ENCODE peak calls at places on chromosomes 3 and 15, in five cellular contexts. I, M, S, G and Q are unnamed samples.
A peak's percentile ranks its signal among the peaks of the same experiment; 100 is the strongest.

GRCh38 chr15:31499953-31500808 is 173.5 kb downstream of the KLF13 start:
- DNase-seq in S (no peak), I (no peak), G (no peak), M (no peak), Q (no peak)

GRCh38 chr15:67531379-67532059 is 10.6 kb downstream of the C15orf61 start:
- DNase-seq in I (no peak), M (no peak), S (peak; percentile 66), G (peak; percentile 18), Q (no peak)

GRCh38 chr3:177195242-177195940 is 1.9 kb downstream of the TBL1XR1 start:
- DNase-seq in S (peak; percentile 62), G (peak; percentile 80), I (no peak), M (no peak), Q (no peak)

GRCh38 chr3:50490438-50490970 is 12.9 kb downstream of the CACNA2D2 start:
- DNase-seq in I (no peak), G (no peak), S (no peak), M (no peak), Q (no peak)

GRCh38 chr3:50264389-50264963 is 4.5 kb upstream of the SEMA3B start:
- DNase-seq in M (peak; percentile 93), I (peak; percentile 82), S (peak; percentile 97), G (peak; percentile 92), Q (peak; percentile 86)

GRCh38 chr3:75171632-75172230 is 492.4 kb upstream of the FRG2C start:
- DNase-seq in M (no peak), G (peak; percentile 49), I (no peak), S (peak; percentile 2), Q (no peak)

GRCh38 chr15:52788099-52788986 is 1.8 kb downstream of the ONECUT1 start:
- DNase-seq in S (no peak), M (no peak), I (no peak), G (no peak), Q (no peak)

GRCh38 chr15:33064878-33065277 is 129.6 kb downstream of the FMN1 start:
- DNase-seq in S (peak; percentile 84), G (peak; percentile 77), M (no peak), I (no peak), Q (no peak)

DNA sequence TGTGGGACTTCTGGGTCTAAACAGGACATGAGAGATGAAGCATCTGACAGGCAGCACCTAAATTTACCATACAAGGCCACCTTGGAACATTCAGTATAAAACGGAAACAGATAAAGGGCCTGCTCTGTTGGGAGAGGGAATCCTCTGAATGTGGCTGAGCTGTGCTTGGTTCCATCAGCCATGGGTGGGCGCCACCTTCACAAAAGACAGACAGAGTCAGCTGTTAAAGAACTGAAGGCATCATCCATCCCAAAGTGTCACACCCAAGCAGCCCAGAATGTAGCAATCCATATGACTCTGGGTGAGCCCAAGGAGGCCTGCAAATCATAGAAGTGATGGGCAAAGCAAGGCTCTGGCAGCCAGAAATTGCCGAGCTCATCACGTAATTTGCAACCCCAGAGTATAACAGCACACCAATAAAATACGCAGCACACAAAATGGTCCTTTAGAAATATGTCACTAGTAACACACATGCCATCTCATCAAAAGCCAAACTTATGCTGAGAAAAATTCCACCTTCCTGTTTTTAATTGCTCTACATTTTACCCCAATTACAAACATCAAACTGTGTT is 24.8 kb upstream of the RBP1 start:
- DNase-seq in I (no peak), G (peak; percentile 62), S (no peak), M (no peak), Q (no peak)
- TF ChIP-seq CTCF in I (peak; percentile 10), G (peak; percentile 82), S (peak; percentile 41), M (no peak), Q (peak; percentile 31)

GRCh38 chr3:107242579-107242978 is 134.7 kb upstream of the CCDC54 start:
- DNase-seq in S (no peak), I (no peak), G (no peak), M (no peak), Q (no peak)

GRCh38 chr3:107238787-107239186 is 138.5 kb upstream of the CCDC54 start:
- DNase-seq in G (no peak), M (no peak), I (no peak), S (no peak), Q (no peak)

GRCh38 chr3:107239703-107240102 is 137.5 kb upstream of the CCDC54 start:
- DNase-seq in I (no peak), M (no peak), S (no peak), G (no peak), Q (no peak)

GRCh38 chr3:107240183-107241091 is 136.8 kb upstream of the CCDC54 start:
- DNase-seq in G (peak; percentile 83), S (peak; percentile 69), M (peak; percentile 86), I (peak; percentile 73), Q (peak; percentile 84)

DNA sequence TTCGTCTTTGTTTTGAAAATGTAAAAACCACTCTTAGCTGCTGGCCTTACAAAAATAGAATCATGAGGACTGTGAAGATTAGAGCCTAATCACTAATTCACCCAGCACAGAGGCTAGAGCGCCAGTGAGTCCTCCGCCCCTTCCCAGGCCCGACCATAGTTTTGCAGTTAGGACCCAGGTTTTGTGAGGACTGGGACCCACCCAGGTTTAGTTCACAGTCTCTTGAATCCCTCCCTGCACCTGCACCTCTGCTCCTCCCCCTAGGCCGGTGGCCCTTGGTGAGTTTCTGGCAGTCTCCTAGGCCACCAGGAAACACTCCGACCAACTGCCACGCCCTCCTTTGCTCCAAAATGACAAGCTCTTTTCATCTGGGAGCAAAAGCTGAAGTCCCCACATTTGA is 136.0 kb upstream of the CCDC54 start:
- DNase-seq in M (peak; percentile 65), I (no peak), S (peak; percentile 21), G (peak; percentile 30), Q (peak; percentile 47)
- H3K4me3 ChIP-seq in M (peak overlapping the region; percentile 91), I (peak overlapping the region; percentile 83), S (peak overlapping the region; percentile 91), G (peak overlapping the region; percentile 87), Q (peak overlapping the region; percentile 79)

GRCh38 chr15:40803076-40803475 is 3.8 kb upstream of the ZFYVE19 start:
- DNase-seq in M (no peak), G (no peak), S (no peak), I (no peak), Q (no peak)

GRCh38 chr15:40806672-40807027 is 239 bp upstream of the ZFYVE19 start:
- DNase-seq in M (no peak), G (no peak), S (no peak), I (no peak), Q (no peak)

GRCh38 chr15:40807028-40807887 is at the start of the genes DNAJC17 and ZFYVE19:
- DNase-seq in G (peak; percentile 99), S (peak; percentile 97), M (peak; percentile 98), I (peak; percentile 99), Q (peak; percentile 95)

GRCh38 chr15:40807888-40808194 is 568 bp upstream of the DNAJC17 start:
- DNase-seq in I (no peak), S (no peak), M (no peak), G (no peak), Q (no peak)

GRCh38 chr15:40803688-40804087 is 3.2 kb upstream of the ZFYVE19 start:
- DNase-seq in S (no peak), I (no peak), M (no peak), G (no peak), Q (no peak)
- TF ChIP-seq CTCF in S (no peak), I (no peak), M (no peak), G (no peak), Q (no peak)

GRCh38 chr3:194100856-194101390 is 35.0 kb upstream of the HES1 start:
- DNase-seq in I (no peak), S (no peak), M (no peak), G (no peak), Q (no peak)
- H3K4me3 ChIP-seq in I (no peak overlapping the region), S (no peak overlapping the region), M (no peak overlapping the region), G (no peak overlapping the region), Q (no peak overlapping the region)

GRCh38 chr15:92268900-92269299 is 124.8 kb upstream of the ST8SIA2 start:
- DNase-seq in G (no peak), I (no peak), S (no peak), M (no peak), Q (no peak)

GRCh38 chr15:92271179-92271578 is 122.5 kb upstream of the ST8SIA2 start:
- DNase-seq in M (no peak), I (no peak), G (no peak), S (no peak), Q (no peak)

GRCh38 chr15:92273732-92274131 is 119.9 kb upstream of the ST8SIA2 start:
- DNase-seq in M (no peak), S (no peak), G (no peak), I (no peak), Q (no peak)

GRCh38 chr15:92273286-92273685 is 120.4 kb upstream of the ST8SIA2 start:
- DNase-seq in S (no peak), I (no peak), M (no peak), G (no peak), Q (no peak)

DNA sequence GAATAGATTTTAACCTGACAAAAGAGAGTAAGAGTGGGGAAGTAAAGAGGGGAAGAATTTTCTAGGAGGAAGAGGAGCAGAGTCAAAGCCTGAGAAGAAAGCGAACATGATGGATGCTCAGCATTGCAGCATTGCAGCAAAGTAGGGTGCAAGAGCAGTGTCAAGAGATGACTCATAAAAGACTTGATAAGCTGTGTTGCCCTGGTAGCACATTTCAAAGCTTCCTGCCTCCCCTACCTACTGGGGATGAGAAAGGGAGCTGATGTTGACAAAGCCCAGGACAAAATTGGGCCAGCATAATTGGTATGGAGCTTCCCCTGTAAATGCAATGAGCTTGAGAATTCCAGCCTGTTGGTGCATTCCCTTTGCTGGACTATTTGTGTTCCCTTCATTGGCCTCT is 121.6 kb upstream of the ST8SIA2 start:
- DNase-seq in S (no peak), M (no peak), G (no peak), I (no peak), Q (no peak)
- TF ChIP-seq CTCF in S (no peak), M (no peak), G (no peak), I (no peak), Q (no peak)

DNA sequence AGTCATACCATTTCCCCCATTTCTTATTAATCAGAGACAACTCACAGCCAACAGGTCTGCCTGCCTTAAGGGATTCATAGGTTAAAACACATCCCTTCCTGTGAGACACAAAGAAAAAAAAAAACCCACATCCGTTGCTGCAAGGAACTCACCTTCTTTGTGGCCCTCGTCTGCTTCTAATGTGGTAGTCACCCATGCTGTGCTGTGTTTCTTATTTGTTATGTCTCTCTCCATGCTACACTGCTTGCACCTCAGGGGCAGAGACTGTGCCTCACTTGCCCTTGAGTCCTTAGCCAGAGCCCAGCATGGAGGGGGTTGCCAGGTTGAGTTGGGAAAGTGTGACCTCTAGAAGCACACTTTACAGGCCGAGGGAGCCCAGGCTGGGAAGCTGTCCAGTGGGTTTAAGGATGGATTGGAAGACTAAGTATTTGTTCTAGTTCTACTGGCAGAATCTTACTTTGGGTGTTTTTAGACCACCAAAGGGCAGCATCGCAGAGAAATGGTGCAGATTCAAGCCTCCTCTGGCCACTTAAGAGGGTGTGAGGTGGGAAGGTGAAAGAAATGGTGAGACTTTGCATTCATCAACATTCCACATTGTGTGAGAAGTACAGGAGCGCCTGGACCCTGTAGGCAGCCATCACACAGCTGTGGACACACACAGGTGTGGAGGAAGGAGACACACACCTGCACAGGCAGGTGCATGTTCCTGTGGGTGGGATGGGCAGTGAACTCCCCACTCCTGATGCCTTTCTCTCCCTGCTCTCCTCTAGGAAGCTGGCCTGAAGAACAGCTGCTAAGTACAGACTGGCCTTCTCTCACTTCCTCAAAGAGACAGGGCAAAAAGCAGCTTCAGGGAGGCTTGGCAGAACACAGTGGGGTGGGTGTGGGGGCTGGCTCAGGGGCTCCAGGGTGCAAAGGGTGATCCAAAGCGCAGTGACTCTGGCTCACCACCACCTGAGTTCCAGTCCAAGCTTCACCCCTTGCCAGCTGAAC is 48.8 kb downstream of the GLB1 start:
- DNase-seq in S (no peak), G (no peak), M (no peak), I (no peak), Q (no peak)
- H3K4me3 ChIP-seq in S (no peak overlapping the region), G (no peak overlapping the region), M (no peak overlapping the region), I (no peak overlapping the region), Q (no peak overlapping the region)